ENCODE peak calls at places on chromosomes 13 and 19, in nine cellular contexts. A, B, I, D, L, E, S, W and G are unnamed samples.

GRCh38 chr13:22091222-22091970 is 420.5 kb downstream of the FGF9 start:
- DNase-seq in I (no peak), A (no peak), L (no peak), B (no peak), D (no peak), S (no peak), W (no peak), E (no peak), G (no peak)

GRCh38 chr19:14141041-14141440 is 4.7 kb upstream of the ASF1B start:
- DNase-seq in D (no peak), L (no peak), E (no peak), S (no peak), W (no peak), B (no peak), I (no peak), A (no peak), G (no peak)

GRCh38 chr13:96651598-96651997 is 342.7 kb downstream of the OXGR1 start:
- DNase-seq in W (no peak), I (no peak), S (no peak), E (no peak), L (no peak), B (no peak), A (no peak), D (no peak), G (no peak)

GRCh38 chr13:33766724-33767123 is 51.2 kb upstream of the RFC3 start:
- DNase-seq in S (no peak), I (no peak), D (no peak), E (no peak), L (no peak), B (no peak), W (no peak), A (no peak), G (no peak)

GRCh38 chr19:19873381-19873780 is 7.7 kb downstream of the ZNF253 start:
- DNase-seq in W (no peak), D (no peak), L (no peak), I (peak), E (no peak), A (no peak), B (peak), S (peak), G (no peak)

GRCh38 chr13:102707465-102707864 is 12.6 kb upstream of the METTL21C start:
- DNase-seq in A (no peak), B (peak), W (no peak), I (peak), S (peak), D (peak), E (no peak), L (no peak), G (no peak)

GRCh38 chr19:48237057-48237456 is 18.7 kb downstream of the CARD8 start:
- DNase-seq in D (no peak), E (no peak), A (no peak), B (no peak), L (no peak), I (no peak), S (no peak), W (no peak), G (no peak)

GRCh38 chr19:2791876-2792275 is 6.6 kb downstream of the THOP1 start:
- DNase-seq in B (no peak), S (no peak), E (no peak), L (no peak), D (no peak), W (no peak), A (no peak), I (no peak), G (no peak)

GRCh38 chr13:112143046-112143752 is 76.2 kb downstream of the SOX1 start:
- DNase-seq in S (no peak), I (no peak), A (peak), L (peak), W (no peak), E (no peak), D (no peak), B (no peak), G (peak)

GRCh38 chr19:14554382-14554812 is 17.5 kb downstream of the NDUFB7 start:
- DNase-seq in I (peak), S (no peak), D (no peak), L (peak), B (no peak), A (no peak), W (no peak), E (no peak), G (no peak)

GRCh38 chr13:28637714-28638355 is 21.1 kb upstream of the POMP start:
- DNase-seq in I (no peak), L (no peak), S (no peak), D (peak), A (no peak), B (no peak), W (no peak), E (peak), G (no peak)
- TF ChIP-seq CTCF in I (no peak), L (no peak), S (no peak), D (no peak), A (no peak), B (no peak), W (no peak), E (no peak), G (no peak)

DNA sequence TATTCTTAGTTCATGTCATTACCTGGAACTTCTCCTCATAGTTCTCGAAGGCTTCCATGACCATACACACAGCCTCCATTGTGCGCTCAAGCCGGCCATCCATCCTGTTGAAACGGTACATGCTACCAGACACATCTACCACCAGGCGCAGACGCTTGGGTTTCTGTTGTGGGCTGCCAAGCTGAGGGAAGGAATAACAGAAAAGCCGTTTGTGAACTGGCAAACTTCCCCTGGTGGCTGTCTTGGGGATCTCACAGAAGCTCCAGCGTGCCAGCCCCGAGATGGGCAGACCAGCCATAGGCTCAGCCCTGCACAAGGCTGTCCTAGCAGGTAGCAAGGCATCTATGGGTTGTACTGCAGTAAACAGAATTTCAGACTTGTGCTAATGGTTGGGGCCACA is 130.1 kb downstream of the RGCC start:
- DNase-seq in A (no peak), D (no peak), B (no peak), W (no peak), L (no peak), S (no peak), E (no peak), I (no peak), G (no peak)
- TF ChIP-seq CTCF in A (no peak), D (peak), B (no peak), W (no peak), L (no peak), S (peak), E (no peak), I (no peak), G (peak)

GRCh38 chr13:101397742-101398141 is 18.6 kb downstream of the NALCN start:
- DNase-seq in I (peak), A (no peak), L (no peak), B (peak), S (peak), W (no peak), E (no peak), D (peak), G (no peak)
- TF ChIP-seq CTCF in I (no peak), A (no peak), L (no peak), B (no peak), S (no peak), W (no peak), E (no peak), D (no peak), G (no peak)

GRCh38 chr19:5225486-5226345 is 114.9 kb downstream of the PTPRS start:
- DNase-seq in L (no peak), I (no peak), D (no peak), B (no peak), E (no peak), A (no peak), S (no peak), W (no peak), G (peak)
- TF ChIP-seq CTCF in L (peak), I (peak), D (peak), B (no peak), E (no peak), A (peak), S (peak), W (no peak), G (peak)

GRCh38 chr19:50416815-50417137 is 2.0 kb upstream of the SPIB start:
- DNase-seq in B (no peak), S (no peak), L (no peak), D (no peak), W (no peak), A (no peak), E (no peak), I (no peak), G (no peak)
- TF ChIP-seq CTCF in B (no peak), S (no peak), L (no peak), D (no peak), W (no peak), A (no peak), E (no peak), I (no peak), G (no peak)

DNA sequence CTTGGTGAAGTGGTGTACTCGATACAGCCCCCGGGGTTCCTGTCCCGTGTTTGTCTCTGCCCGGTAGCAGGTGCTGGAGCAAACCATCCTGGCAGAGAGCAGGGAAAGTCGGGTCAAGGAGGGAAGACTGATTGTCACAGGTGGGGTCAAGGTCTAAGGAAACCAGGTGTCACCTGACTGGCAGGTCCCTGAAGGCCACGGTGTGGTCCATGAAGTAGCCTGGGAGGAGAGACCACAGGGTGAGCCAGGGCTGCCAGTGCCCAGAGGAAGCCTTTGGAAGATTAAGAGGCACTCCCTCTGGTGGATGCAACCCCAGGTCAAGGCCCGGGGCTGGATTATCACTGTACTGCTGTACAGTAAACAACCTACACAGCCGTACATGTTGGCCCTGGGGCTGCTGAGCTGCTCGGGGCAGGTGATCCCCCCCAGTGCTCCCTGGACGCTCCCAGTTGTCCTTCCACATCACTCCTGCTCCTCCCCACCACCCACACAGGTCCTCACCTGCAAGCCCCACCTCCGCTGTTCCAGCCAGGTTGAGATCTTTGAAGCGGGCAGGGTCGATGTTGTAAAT is 6.0 kb upstream of the CCER2 start:
- DNase-seq in E (no peak), B (no peak), W (no peak), L (no peak), A (no peak), S (no peak), I (no peak), D (no peak), G (peak)
- TF ChIP-seq CTCF in E (no peak), B (no peak), W (no peak), L (no peak), A (no peak), S (no peak), I (peak), D (peak), G (peak)